ENCODE peak calls at places on chromosomes 11 and 22, in five cellular contexts. E is AG10803, Y is brain microvascular endothelial cell, T is WTC11, X is neural crest cell. A is an unnamed sample.

GRCh38 chr11:79382301-79382700 is 58.5 kb downstream of the TENM4 start:
- DNase-seq in E (no peak), T (no peak), Y (no peak), X (no peak), A (no peak)

GRCh38 chr11:2987881-2988280 is 4.2 kb downstream of the NAP1L4 start:
- DNase-seq in T (no peak), X (no peak), Y (no peak), E (no peak), A (no peak)

GRCh38 chr11:83510530-83511449 is 224.6 kb upstream of the CCDC90B start:
- DNase-seq in X (no peak), Y (no peak), T (no peak), E (no peak), A (no peak)

GRCh38 chr11:46120711-46121327 is 435 bp downstream of the PHF21A start:
- DNase-seq in Y (peak), X (peak), E (peak), T (peak), A (peak)

GRCh38 chr11:59062602-59063529 is 23.2 kb upstream of the GLYATL1B start:
- DNase-seq in T (no peak), E (no peak), Y (no peak), X (no peak), A (no peak)

GRCh38 chr11:17790453-17790852 is 55.9 kb downstream of the KCNC1 start:
- DNase-seq in Y (peak), E (peak), T (no peak), X (no peak), A (no peak)

GRCh38 chr11:14350215-14350614 is 8.8 kb downstream of the RRAS2 start:
- DNase-seq in Y (no peak), T (peak), E (no peak), X (no peak), A (no peak)

GRCh38 chr11:119983816-119984215 is 154.1 kb downstream of the TRIM29 start:
- DNase-seq in X (no peak), T (no peak), E (no peak), Y (no peak), A (no peak)

GRCh38 chr11:96943970-96944369 is 554.2 kb downstream of the JRKL start:
- DNase-seq in T (no peak), Y (no peak), X (no peak), E (no peak), A (no peak)

GRCh38 chr22:47765757-47766156 is 1003.3 kb downstream of the TBC1D22A start:
- DNase-seq in T (no peak), Y (no peak), E (no peak), X (no peak), A (no peak)

GRCh38 chr11:76329983-76330382 is 50.9 kb downstream of the THAP12 start:
- DNase-seq in T (peak), X (peak), Y (no peak), E (no peak), A (peak)

GRCh38 chr11:65541093-65542010 is 16.5 kb downstream of the SCYL1 start:
- DNase-seq in X (no peak), T (no peak), E (no peak), Y (no peak), A (no peak)

GRCh38 chr11:10701982-10702381 is 8.4 kb upstream of the IRAG1 start:
- DNase-seq in X (no peak), E (peak), T (no peak), Y (peak), A (no peak)

GRCh38 chr22:30159561-30160353 is 79.5 kb downstream of the HORMAD2 start:
- DNase-seq in Y (peak), T (no peak), X (no peak), E (peak), A (no peak)

GRCh38 chr11:35615911-35616900 is 2.1 kb upstream of the FJX1 start:
- DNase-seq in Y (peak), X (no peak), E (peak), T (no peak), A (no peak)

GRCh38 chr22:19733755-19734154 is 10.4 kb downstream of the GP1BB start:
- DNase-seq in X (no peak), Y (no peak), E (no peak), T (no peak), A (no peak)

GRCh38 chr11:121451178-121451981 is 734 bp upstream of the SORL1 start:
- DNase-seq in X (no peak), E (no peak), Y (no peak), T (no peak), A (no peak)

GRCh38 chr22:36221799-36222751 is 17.3 kb downstream of the APOL2 start:
- DNase-seq in E (no peak), X (peak), Y (no peak), T (peak), A (peak)

GRCh38 chr11:123381817-123382554 is 48.1 kb upstream of the GRAMD1B start:
- DNase-seq in X (no peak), E (no peak), T (no peak), Y (no peak), A (no peak)

GRCh38 chr22:32587449-32587848 is 112.8 kb downstream of the FBXO7 start:
- DNase-seq in E (no peak), T (no peak), Y (no peak), X (no peak), A (no peak)

GRCh38 chr11:124740277-124740882 is 638 bp downstream of the NRGN start:
- DNase-seq in X (no peak), E (no peak), Y (no peak), T (no peak), A (no peak)

GRCh38 chr11:15248749-15249148 is 134.0 kb downstream of the INSC start:
- DNase-seq in T (no peak), X (no peak), Y (no peak), E (no peak), A (no peak)

GRCh38 chr22:27381552-27381951 is 420.0 kb downstream of the MN1 start:
- DNase-seq in T (no peak), Y (no peak), E (no peak), X (no peak), A (peak)

GRCh38 chr11:44751066-44751465 is 24.3 kb downstream of the TSPAN18 start:
- DNase-seq in T (no peak), Y (no peak), X (no peak), E (no peak), A (no peak)

GRCh38 chr11:122197055-122197987 is 81.3 kb upstream of the BLID start:
- DNase-seq in E (peak), X (no peak), Y (peak), T (no peak), A (no peak)

GRCh38 chr22:30079952-30080533 is at the start of gene HORMAD2:
- DNase-seq in E (peak), Y (peak), T (peak), X (peak), A (peak)

GRCh38 chr11:43268161-43268560 is 43.6 kb upstream of the API5 start:
- DNase-seq in E (peak), Y (no peak), T (no peak), X (no peak), A (no peak)

GRCh38 chr11:34243620-34244493 is 114.0 kb downstream of the ABTB2 start:
- DNase-seq in Y (peak), T (no peak), E (peak), X (no peak), A (no peak)

GRCh38 chr11:34026432-34026831 is 25.1 kb upstream of the CAPRIN1 start:
- DNase-seq in Y (no peak), T (no peak), E (no peak), X (no peak), A (no peak)

GRCh38 chr11:62140302-62141110 is 16.7 kb downstream of the INCENP start:
- DNase-seq in E (no peak), Y (no peak), T (no peak), X (no peak), A (no peak)

GRCh38 chr22:32515074-32515473 is 40.5 kb downstream of the FBXO7 start:
- DNase-seq in Y (no peak), X (no peak), E (no peak), T (no peak), A (no peak)

GRCh38 chr22:50269573-50270301 is 443 bp downstream of the MAPK11 start:
- DNase-seq in E (peak), Y (no peak), X (no peak), T (peak), A (peak)

GRCh38 chr11:121318848-121319834 is 26.6 kb downstream of the SC5D start:
- DNase-seq in E (peak), T (no peak), Y (peak), X (peak), A (peak)

GRCh38 chr11:29282088-29282487 is 734.7 kb downstream of the KCNA4 start:
- DNase-seq in X (no peak), E (peak), T (no peak), Y (peak), A (no peak)

GRCh38 chr11:76655466-76656086 is 15.0 kb downstream of the LRRC32 start:
- DNase-seq in X (no peak), T (peak), Y (no peak), E (no peak), A (no peak)

GRCh38 chr22:40594346-40594745 is 42.2 kb downstream of the MRTFA start:
- DNase-seq in X (no peak), Y (no peak), E (no peak), T (no peak), A (no peak)

GRCh38 chr22:26168934-26169311 is 339 bp upstream of the SEZ6L start:
- DNase-seq in Y (no peak), E (no peak), T (no peak), X (no peak), A (no peak)

GRCh38 chr22:36201630-36202312 is at the start of gene APOL4:
- DNase-seq in Y (no peak), T (no peak), E (peak), X (no peak), A (no peak)

GRCh38 chr11:70548976-70549375 is 150.6 kb downstream of the CTTN start:
- DNase-seq in E (no peak), Y (no peak), X (no peak), T (no peak), A (no peak)

GRCh38 chr11:89205378-89205777 is 27.7 kb downstream of the TYR start:
- DNase-seq in Y (no peak), E (no peak), T (no peak), X (no peak), A (no peak)
- TF ChIP-seq CTCF in Y (peak), E (no peak), T (no peak), X (no peak), A (no peak)

DNA sequence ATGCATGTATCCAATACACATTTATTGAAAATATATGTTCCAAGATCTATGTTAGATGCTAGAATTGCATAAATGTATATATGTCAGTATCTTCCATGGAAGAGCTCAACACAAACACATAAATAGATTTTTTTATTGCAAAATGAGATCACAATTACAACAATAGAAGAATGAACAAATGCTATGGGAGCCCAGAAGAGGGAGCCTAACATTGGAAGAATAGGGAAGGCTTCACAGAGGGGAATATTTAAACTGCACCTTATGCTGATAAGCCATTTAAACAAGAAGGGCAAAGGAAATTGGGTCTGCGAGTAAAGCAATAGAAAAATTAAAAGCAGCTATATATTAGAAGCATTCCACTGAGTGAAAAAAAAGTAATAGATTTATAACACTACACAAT is 96.1 kb upstream of the LRRC55 start:
- DNase-seq in T (no peak), Y (no peak), E (no peak), X (no peak), A (no peak)
- TF ChIP-seq CTCF in T (no peak), Y (no peak), E (peak), X (peak), A (no peak)

GRCh38 chr11:102199673-102200072 is 89.4 kb downstream of the YAP1 start:
- DNase-seq in X (no peak), E (no peak), T (no peak), Y (no peak), A (no peak)

GRCh38 chr11:102201776-102202175 is 91.5 kb downstream of the YAP1 start:
- DNase-seq in E (no peak), Y (no peak), X (no peak), T (no peak), A (no peak)

GRCh38 chr11:102202972-102203371 is 92.7 kb downstream of the YAP1 start:
- DNase-seq in Y (no peak), X (no peak), T (no peak), E (no peak), A (no peak)

GRCh38 chr11:102205805-102206204 is 95.6 kb downstream of the YAP1 start:
- DNase-seq in T (peak), E (no peak), Y (no peak), X (no peak), A (no peak)

GRCh38 chr11:102204174-102204573 is 93.9 kb downstream of the YAP1 start:
- DNase-seq in E (no peak), Y (no peak), X (no peak), T (no peak), A (no peak)
- TF ChIP-seq CTCF in E (no peak), Y (no peak), X (no peak), T (no peak), A (no peak)

GRCh38 chr11:92346220-92346619 is 121.6 kb downstream of the FAT3 start:
- DNase-seq in Y (no peak), E (no peak), X (no peak), T (no peak), A (no peak)

GRCh38 chr11:92342034-92342433 is 117.4 kb downstream of the FAT3 start:
- DNase-seq in T (no peak), Y (no peak), X (no peak), E (no peak), A (no peak)

GRCh38 chr11:92342886-92343285 is 118.3 kb downstream of the FAT3 start:
- DNase-seq in E (no peak), Y (no peak), T (no peak), X (no peak), A (no peak)

GRCh38 chr11:92340839-92341238 is 116.2 kb downstream of the FAT3 start:
- DNase-seq in E (peak), Y (peak), T (peak), X (no peak), A (no peak)
- TF ChIP-seq CTCF in E (peak), Y (peak), T (peak), X (peak), A (no peak)

GRCh38 chr11:69164824-69165223 is 9.1 kb downstream of the SMIM38 start:
- DNase-seq in Y (no peak), T (no peak), E (no peak), X (no peak), A (no peak)

GRCh38 chr11:69167916-69168691 is 12.4 kb downstream of the SMIM38 start:
- DNase-seq in X (no peak), E (peak), T (no peak), Y (no peak), A (no peak)

GRCh38 chr11:69167130-69167915 is 11.6 kb downstream of the SMIM38 start:
- DNase-seq in X (no peak), Y (no peak), T (no peak), E (no peak), A (no peak)

GRCh38 chr11:69165775-69166174 is 10.0 kb downstream of the SMIM38 start:
- DNase-seq in Y (no peak), X (no peak), T (no peak), E (no peak), A (no peak)

GRCh38 chr11:69166186-69167115 is 10.7 kb downstream of the SMIM38 start:
- DNase-seq in Y (peak), T (no peak), E (peak), X (no peak), A (no peak)
- TF ChIP-seq CTCF in Y (peak), T (no peak), E (peak), X (no peak), A (no peak)

DNA sequence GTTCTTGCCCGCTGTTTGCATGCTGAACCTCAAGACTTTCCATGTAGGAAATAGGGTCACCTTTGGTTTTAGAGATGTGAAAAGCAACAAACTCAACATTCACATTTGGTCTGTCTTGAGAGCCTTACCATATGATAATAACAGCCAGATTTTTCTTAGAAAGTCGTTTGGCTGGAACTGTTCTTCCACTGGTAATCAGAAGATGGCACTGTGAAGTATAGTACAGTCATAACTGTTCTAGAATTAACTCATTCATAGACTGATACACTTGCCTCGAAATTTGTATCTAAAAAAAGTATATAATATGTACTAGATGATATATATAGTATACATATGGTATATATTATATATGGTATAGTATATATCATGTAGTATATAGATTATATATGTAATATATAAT is 12.3 kb downstream of the LUZP2 start:
- DNase-seq in Y (no peak), T (no peak), X (no peak), E (no peak), A (no peak)
- TF ChIP-seq CTCF in Y (peak), T (no peak), X (no peak), E (no peak), A (no peak)

DNA sequence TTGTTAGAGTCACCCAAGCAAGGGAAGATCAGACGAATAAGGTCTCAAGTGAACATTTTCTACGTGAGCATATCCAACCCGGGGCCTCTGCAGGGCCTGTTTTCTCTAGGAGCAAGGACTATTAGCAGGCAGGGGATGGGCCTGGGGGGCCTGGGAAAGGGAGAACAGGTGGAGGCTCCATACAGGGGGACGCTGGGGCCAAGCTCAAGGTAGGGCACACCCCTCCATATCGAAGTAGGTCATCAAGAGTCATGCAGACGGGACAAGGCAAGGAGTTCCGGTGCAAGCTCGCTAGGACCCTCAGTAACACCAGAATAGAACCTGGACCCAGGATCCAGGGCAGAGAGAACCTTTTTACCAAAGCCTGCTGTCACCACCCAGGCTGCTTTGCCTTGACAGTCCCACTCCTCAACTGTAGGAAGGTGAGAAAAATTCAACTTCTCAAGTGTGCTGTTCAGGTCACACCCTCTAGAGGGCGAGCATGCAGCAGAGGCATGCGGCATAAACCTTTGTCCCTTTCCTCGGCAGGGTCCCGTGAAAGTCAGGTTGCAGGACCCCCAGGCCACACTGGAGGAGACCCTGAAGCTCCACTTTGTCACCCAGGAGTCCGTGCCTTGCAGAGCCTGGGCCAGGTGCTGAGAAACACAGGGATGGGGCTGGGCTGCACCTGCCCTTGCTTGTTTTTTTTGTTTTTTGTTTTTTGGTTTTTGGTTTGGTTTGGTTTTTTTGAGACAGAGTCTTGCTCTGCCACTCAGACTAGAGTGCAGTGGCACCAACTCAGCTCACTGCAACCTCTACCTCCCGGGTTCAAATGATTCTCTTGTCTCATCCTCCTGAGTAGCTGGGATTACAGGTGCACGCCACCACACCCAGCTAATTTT is 8.6 kb upstream of the APOBEC3B start:
- DNase-seq in T (peak), X (peak), Y (no peak), E (peak), A (peak)
- TF ChIP-seq CTCF in T (peak), X (peak), Y (peak), E (peak), A (peak)

GRCh38 chr22:45866398-45867117 is 110.4 kb downstream of the WNT7B start:
- DNase-seq in Y (no peak), E (no peak), T (peak), X (no peak), A (peak)

GRCh38 chr22:45867118-45867905 is 109.7 kb downstream of the WNT7B start:
- DNase-seq in Y (no peak), E (peak), X (peak), T (peak), A (peak)

GRCh38 chr22:45865561-45866397 is 111.2 kb downstream of the WNT7B start:
- DNase-seq in E (no peak), T (peak), Y (no peak), X (no peak), A (no peak)

GRCh38 chr22:45863981-45864751 is 112.8 kb downstream of the WNT7B start:
- DNase-seq in X (peak), E (peak), T (peak), Y (peak), A (peak)

DNA sequence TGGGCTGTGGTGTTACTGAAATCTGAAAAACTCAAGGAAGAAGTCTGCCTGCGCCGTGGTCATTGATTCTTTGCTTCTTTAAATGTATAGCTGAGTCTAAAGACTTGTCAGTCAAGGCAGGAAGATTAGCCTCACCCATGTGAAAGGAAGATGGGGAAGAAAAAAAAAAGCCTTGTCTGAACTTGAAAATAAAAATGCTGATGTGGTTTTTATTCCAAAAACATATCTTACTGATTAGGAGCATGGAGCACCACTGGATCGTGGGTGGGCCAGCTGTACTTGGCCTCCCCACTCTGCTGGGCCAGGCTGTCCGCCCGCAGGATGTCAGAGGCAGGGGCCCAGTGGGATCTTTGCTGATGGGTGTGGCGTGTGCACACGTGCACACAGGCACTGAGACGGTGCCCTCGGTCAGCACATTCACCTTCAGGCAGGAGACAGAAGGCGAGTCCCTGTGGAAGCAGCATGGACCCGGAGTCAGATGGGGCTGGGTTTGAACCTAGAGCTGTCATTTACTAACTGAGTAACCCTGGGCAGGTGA is 111.9 kb downstream of the WNT7B start:
- DNase-seq in X (no peak), T (no peak), Y (no peak), E (no peak), A (no peak)
- TF ChIP-seq CTCF in X (no peak), T (no peak), Y (no peak), E (no peak), A (no peak)